ENCODE peak calls at places on chromosome 12, in nine cellular contexts. One of them, this sample, is unnamed.
A peak's percentile ranks its signal among the peaks of the same experiment; 100 is the strongest.

GRCh38 chr12:61538951-61539350 is 721.3 kb upstream of the USP15 start:
- DNase-seq in mammary epithelial cell: peak; percentile 10
- DNase-seq in HCT116: peak; percentile 26
- DNase-seq in fibroblast of lung: peak; percentile 2
- DNase-seq in PC-3: peak; percentile 60
- DNase-seq in astrocyte: no peak
- DNase-seq in SK-N-MC: no peak
- DNase-seq in neural progenitor cell: peak; percentile 23
- DNase-seq in MM.1S: peak; percentile 20
- DNase-seq in this sample: no peak

GRCh38 chr12:123269395-123269892 is 2.2 kb downstream of the CDK2AP1 start:
- DNase-seq in MM.1S: no peak
- DNase-seq in SK-N-MC: no peak
- DNase-seq in neural progenitor cell: peak; percentile 93
- DNase-seq in fibroblast of lung: peak; percentile 64
- DNase-seq in PC-3: no peak
- DNase-seq in astrocyte: peak; percentile 65
- DNase-seq in mammary epithelial cell: peak; percentile 61
- DNase-seq in HCT116: no peak
- DNase-seq in this sample: peak; percentile 89

GRCh38 chr12:124317400-124317799 is 22.5 kb downstream of the RFLNA start:
- DNase-seq in SK-N-MC: no peak
- DNase-seq in HCT116: no peak
- DNase-seq in MM.1S: no peak
- DNase-seq in astrocyte: no peak
- DNase-seq in fibroblast of lung: no peak
- DNase-seq in mammary epithelial cell: no peak
- DNase-seq in neural progenitor cell: no peak
- DNase-seq in PC-3: no peak
- DNase-seq in this sample: no peak

GRCh38 chr12:18068355-18068754 is 21.6 kb downstream of the RERGL start:
- DNase-seq in mammary epithelial cell: peak; percentile 14
- DNase-seq in SK-N-MC: no peak
- DNase-seq in PC-3: no peak
- DNase-seq in neural progenitor cell: no peak
- DNase-seq in fibroblast of lung: no peak
- DNase-seq in HCT116: no peak
- DNase-seq in MM.1S: no peak
- DNase-seq in astrocyte: no peak
- DNase-seq in this sample: no peak

GRCh38 chr12:69655616-69656336 is 43.3 kb downstream of the BEST3 start:
- DNase-seq in mammary epithelial cell: peak; percentile 76
- DNase-seq in astrocyte: peak; percentile 93
- DNase-seq in HCT116: no peak
- DNase-seq in SK-N-MC: no peak
- DNase-seq in neural progenitor cell: no peak
- DNase-seq in PC-3: peak; percentile 9
- DNase-seq in MM.1S: no peak
- DNase-seq in fibroblast of lung: peak; percentile 77
- DNase-seq in this sample: peak; percentile 90

GRCh38 chr12:85279449-85280137 is 427 bp upstream of the ALX1 start:
- DNase-seq in neural progenitor cell: peak; percentile 71
- DNase-seq in PC-3: no peak
- DNase-seq in fibroblast of lung: no peak
- DNase-seq in mammary epithelial cell: no peak
- DNase-seq in HCT116: no peak
- DNase-seq in SK-N-MC: no peak
- DNase-seq in MM.1S: no peak
- DNase-seq in astrocyte: no peak
- DNase-seq in this sample: no peak

GRCh38 chr12:52687527-52688385 is 7.5 kb upstream of the KRT1 start:
- DNase-seq in HCT116: peak; percentile 12
- DNase-seq in MM.1S: no peak
- DNase-seq in PC-3: peak; percentile 80
- DNase-seq in SK-N-MC: no peak
- DNase-seq in fibroblast of lung: no peak
- DNase-seq in neural progenitor cell: no peak
- DNase-seq in astrocyte: no peak
- DNase-seq in mammary epithelial cell: peak; percentile 78
- DNase-seq in this sample: no peak

GRCh38 chr12:105538880-105539279 is 208.4 kb downstream of the C12orf75 start:
- DNase-seq in PC-3: no peak
- DNase-seq in neural progenitor cell: no peak
- DNase-seq in fibroblast of lung: peak; percentile 54
- DNase-seq in mammary epithelial cell: no peak
- DNase-seq in astrocyte: peak; percentile 61
- DNase-seq in HCT116: no peak
- DNase-seq in SK-N-MC: no peak
- DNase-seq in MM.1S: no peak
- DNase-seq in this sample: peak; percentile 51

GRCh38 chr12:6765634-6766581 is at the start of gene PTMS:
- DNase-seq in HCT116: peak; percentile 83
- DNase-seq in SK-N-MC: peak; percentile 51
- DNase-seq in mammary epithelial cell: peak; percentile 91
- DNase-seq in PC-3: peak; percentile 78
- DNase-seq in fibroblast of lung: peak; percentile 92
- DNase-seq in MM.1S: no peak
- DNase-seq in neural progenitor cell: peak; percentile 94
- DNase-seq in astrocyte: peak; percentile 96
- DNase-seq in this sample: peak; percentile 83

GRCh38 chr12:40146800-40147797 is 41.2 kb upstream of the SLC2A13 start:
- DNase-seq in neural progenitor cell: no peak
- DNase-seq in MM.1S: no peak
- DNase-seq in PC-3: no peak
- DNase-seq in mammary epithelial cell: no peak
- DNase-seq in HCT116: no peak
- DNase-seq in SK-N-MC: no peak
- DNase-seq in fibroblast of lung: no peak
- DNase-seq in astrocyte: no peak
- DNase-seq in this sample: no peak

GRCh38 chr12:31362115-31362758 is 36.3 kb upstream of the SINHCAF start:
- DNase-seq in neural progenitor cell: peak; percentile 72
- DNase-seq in mammary epithelial cell: peak; percentile 25
- DNase-seq in HCT116: no peak
- DNase-seq in fibroblast of lung: no peak
- DNase-seq in PC-3: no peak
- DNase-seq in astrocyte: no peak
- DNase-seq in MM.1S: peak; percentile 75
- DNase-seq in SK-N-MC: no peak
- DNase-seq in this sample: no peak

GRCh38 chr12:105706321-105706972 is 376.0 kb downstream of the C12orf75 start:
- DNase-seq in SK-N-MC: no peak
- DNase-seq in neural progenitor cell: peak; percentile 39
- DNase-seq in fibroblast of lung: peak; percentile 66
- DNase-seq in HCT116: no peak
- DNase-seq in mammary epithelial cell: peak; percentile 52
- DNase-seq in MM.1S: no peak
- DNase-seq in PC-3: peak; percentile 66
- DNase-seq in astrocyte: peak; percentile 83
- DNase-seq in this sample: peak; percentile 63

GRCh38 chr12:123696209-123696608 is 15.9 kb upstream of the ATP6V0A2 start:
- DNase-seq in mammary epithelial cell: no peak
- DNase-seq in astrocyte: no peak
- DNase-seq in SK-N-MC: no peak
- DNase-seq in PC-3: peak; percentile 78
- DNase-seq in neural progenitor cell: no peak
- DNase-seq in HCT116: no peak
- DNase-seq in fibroblast of lung: no peak
- DNase-seq in MM.1S: no peak
- DNase-seq in this sample: no peak

DNA sequence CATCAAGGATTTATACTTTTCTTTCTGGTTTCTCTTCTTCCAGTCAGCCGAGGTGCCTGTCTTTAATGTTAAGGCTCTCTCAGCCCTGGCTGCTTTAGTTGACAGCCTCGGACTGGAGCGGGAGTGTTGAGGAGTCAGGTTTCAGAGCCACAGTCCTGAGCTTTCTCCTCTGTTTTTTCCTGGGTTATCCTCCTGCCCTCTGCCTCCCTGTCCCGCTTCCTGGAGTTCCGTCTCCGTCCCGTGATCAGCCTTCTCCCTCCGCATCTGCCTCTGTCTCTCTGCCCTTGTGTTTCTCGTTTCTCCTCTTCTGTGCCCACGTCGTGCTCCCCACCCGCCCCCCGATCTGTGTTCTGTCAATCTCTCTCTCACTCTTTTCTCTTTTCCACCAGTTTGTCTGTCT is 33.0 kb downstream of the IQSEC3 start:
- DNase-seq in neural progenitor cell: peak; percentile 71
- DNase-seq in astrocyte: peak; percentile 8
- DNase-seq in MM.1S: no peak
- DNase-seq in PC-3: no peak
- DNase-seq in SK-N-MC: no peak
- DNase-seq in HCT116: no peak
- DNase-seq in fibroblast of lung: peak; percentile 21
- DNase-seq in mammary epithelial cell: no peak
- DNase-seq in this sample: peak; percentile 46
- TF ChIP-seq EZH2 in neural progenitor cell: no peak
- TF ChIP-seq EZH2 in astrocyte: no peak
- TF ChIP-seq EZH2 in MM.1S: no peak
- TF ChIP-seq EZH2 in PC-3: no peak
- TF ChIP-seq EZH2 in SK-N-MC: no peak
- TF ChIP-seq EZH2 in HCT116: no peak
- TF ChIP-seq EZH2 in fibroblast of lung: no peak
- TF ChIP-seq EZH2 in mammary epithelial cell: no peak
- TF ChIP-seq EZH2 in this sample: no peak

GRCh38 chr12:96356831-96357230 is 43.4 kb downstream of the CDK17 start:
- DNase-seq in astrocyte: no peak
- DNase-seq in MM.1S: no peak
- DNase-seq in HCT116: no peak
- DNase-seq in neural progenitor cell: no peak
- DNase-seq in fibroblast of lung: no peak
- DNase-seq in mammary epithelial cell: no peak
- DNase-seq in PC-3: no peak
- DNase-seq in SK-N-MC: no peak
- DNase-seq in this sample: no peak
- H3K9me3 ChIP-seq in astrocyte: no peaks in the 10 kb centered on the region
- H3K9me3 ChIP-seq in MM.1S: no peaks in the 10 kb centered on the region
- H3K9me3 ChIP-seq in HCT116: no peaks in the 10 kb centered on the region
- H3K9me3 ChIP-seq in neural progenitor cell: no peaks in the 10 kb centered on the region
- H3K9me3 ChIP-seq in fibroblast of lung: no peaks in the 10 kb centered on the region
- H3K9me3 ChIP-seq in mammary epithelial cell: no peaks in the 10 kb centered on the region
- H3K9me3 ChIP-seq in PC-3: no peaks in the 10 kb centered on the region
- H3K9me3 ChIP-seq in SK-N-MC: no peaks in the 10 kb centered on the region
- H3K9me3 ChIP-seq in this sample: no peaks in the 10 kb centered on the region

GRCh38 chr12:15677696-15678095 is 111.5 kb downstream of the EPS8 start:
- DNase-seq in SK-N-MC: no peak
- DNase-seq in HCT116: no peak
- DNase-seq in MM.1S: no peak
- DNase-seq in PC-3: no peak
- DNase-seq in fibroblast of lung: no peak
- DNase-seq in neural progenitor cell: no peak
- DNase-seq in mammary epithelial cell: no peak
- DNase-seq in astrocyte: no peak
- DNase-seq in this sample: no peak

GRCh38 chr12:15687583-15687982 is 101.6 kb downstream of the EPS8 start:
- DNase-seq in MM.1S: no peak
- DNase-seq in neural progenitor cell: no peak
- DNase-seq in mammary epithelial cell: no peak
- DNase-seq in SK-N-MC: no peak
- DNase-seq in fibroblast of lung: no peak
- DNase-seq in PC-3: no peak
- DNase-seq in astrocyte: no peak
- DNase-seq in HCT116: no peak
- DNase-seq in this sample: peak; percentile 23

GRCh38 chr12:15679146-15679545 is 110.0 kb downstream of the EPS8 start:
- DNase-seq in fibroblast of lung: peak; percentile 53
- DNase-seq in SK-N-MC: no peak
- DNase-seq in HCT116: no peak
- DNase-seq in PC-3: no peak
- DNase-seq in astrocyte: peak; percentile 90
- DNase-seq in neural progenitor cell: no peak
- DNase-seq in mammary epithelial cell: no peak
- DNase-seq in MM.1S: no peak
- DNase-seq in this sample: peak; percentile 65

GRCh38 chr12:15684896-15685658 is 104.1 kb downstream of the EPS8 start:
- DNase-seq in MM.1S: no peak
- DNase-seq in fibroblast of lung: no peak
- DNase-seq in mammary epithelial cell: no peak
- DNase-seq in PC-3: no peak
- DNase-seq in neural progenitor cell: no peak
- DNase-seq in HCT116: no peak
- DNase-seq in SK-N-MC: peak; percentile 71
- DNase-seq in astrocyte: no peak
- DNase-seq in this sample: peak; percentile 37

DNA sequence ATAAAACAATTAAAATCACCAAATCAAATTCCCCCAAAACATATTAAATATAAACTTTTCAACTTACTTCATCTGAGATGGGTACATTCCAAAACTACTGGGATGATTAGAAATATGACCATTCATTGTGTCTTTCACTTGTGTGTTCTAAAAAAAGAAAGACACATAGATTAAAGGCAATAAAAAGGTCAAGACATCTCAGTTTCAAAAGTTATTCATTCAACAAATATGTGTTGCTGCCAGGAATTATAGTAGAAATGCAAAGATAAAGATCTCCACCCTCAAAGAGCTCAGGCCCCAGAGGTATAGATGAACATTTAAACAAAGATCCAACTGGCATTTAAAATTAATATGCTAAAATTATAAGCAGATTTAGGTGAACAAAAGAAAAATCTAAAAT is 106.4 kb downstream of the EPS8 start:
- DNase-seq in fibroblast of lung: no peak
- DNase-seq in SK-N-MC: no peak
- DNase-seq in MM.1S: no peak
- DNase-seq in neural progenitor cell: no peak
- DNase-seq in astrocyte: no peak
- DNase-seq in HCT116: no peak
- DNase-seq in PC-3: peak; percentile 70
- DNase-seq in mammary epithelial cell: peak; percentile 42
- DNase-seq in this sample: peak; percentile 51
- H3K27ac ChIP-seq in fibroblast of lung: no peak overlapping the region
- H3K27ac ChIP-seq in SK-N-MC: peak overlapping the region; percentile 95
- H3K27ac ChIP-seq in MM.1S: no peak overlapping the region
- H3K27ac ChIP-seq in neural progenitor cell: no peak overlapping the region
- H3K27ac ChIP-seq in astrocyte: no peak overlapping the region
- H3K27ac ChIP-seq in HCT116: peak overlapping the region; percentile 55
- H3K27ac ChIP-seq in PC-3: peak overlapping the region; percentile 66
- H3K27ac ChIP-seq in mammary epithelial cell: no peak overlapping the region
- H3K27ac ChIP-seq in this sample: no peak overlapping the region

DNA sequence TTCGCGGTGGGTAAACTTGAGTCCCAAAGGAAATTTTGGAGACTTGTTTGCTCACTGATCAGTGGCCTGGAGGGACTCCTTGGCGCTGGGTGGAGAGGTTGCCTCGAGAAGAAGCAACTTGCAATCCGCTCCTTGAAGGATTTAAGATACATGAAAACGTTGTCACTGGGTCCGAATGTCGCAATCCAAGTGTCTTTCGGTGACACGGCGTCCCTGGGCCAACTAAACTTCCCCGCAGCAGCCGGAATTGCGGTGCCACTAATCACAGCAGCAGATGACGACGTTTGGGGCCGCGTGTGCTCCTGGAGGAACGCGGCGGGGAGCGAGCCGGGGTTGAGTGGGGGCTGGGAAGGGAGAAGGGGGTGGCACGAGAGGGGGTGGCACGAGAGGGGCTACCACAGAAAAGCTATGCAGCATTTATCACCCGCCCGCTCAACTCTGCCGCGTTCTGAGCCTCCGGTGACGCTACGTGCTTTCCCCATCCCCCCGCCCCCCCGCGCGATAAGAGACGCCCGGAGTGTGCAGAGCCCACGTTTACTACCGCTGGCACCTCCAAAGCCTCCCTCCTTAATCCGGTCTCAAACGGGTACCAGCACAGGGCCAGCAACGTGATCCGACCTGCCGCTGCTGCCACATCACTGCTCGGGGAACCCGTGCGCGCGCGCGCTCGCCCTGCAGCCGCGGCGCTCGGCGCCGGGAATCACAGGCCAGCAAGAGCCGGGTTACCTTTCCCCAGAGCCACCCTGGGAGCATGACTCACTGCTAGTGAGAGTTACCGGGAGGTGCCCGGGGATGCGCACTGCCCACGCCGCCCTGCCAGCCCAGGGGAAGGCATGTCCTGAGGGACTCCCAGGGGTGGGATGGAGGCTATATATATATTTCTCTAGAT is 858 bp upstream of the BHLHE41 start:
- DNase-seq in SK-N-MC: no peak
- DNase-seq in PC-3: peak; percentile 98
- DNase-seq in neural progenitor cell: peak; percentile 82
- DNase-seq in astrocyte: peak; percentile 77
- DNase-seq in mammary epithelial cell: peak; percentile 98
- DNase-seq in fibroblast of lung: peak; percentile 60
- DNase-seq in MM.1S: peak; percentile 79
- DNase-seq in HCT116: peak; percentile 69
- DNase-seq in this sample: peak; percentile 91
- TF ChIP-seq EZH2 in SK-N-MC: no peak
- TF ChIP-seq EZH2 in PC-3: no peak
- TF ChIP-seq EZH2 in neural progenitor cell: peak; percentile 37
- TF ChIP-seq EZH2 in astrocyte: no peak
- TF ChIP-seq EZH2 in mammary epithelial cell: no peak
- TF ChIP-seq EZH2 in fibroblast of lung: no peak
- TF ChIP-seq EZH2 in MM.1S: no peak
- TF ChIP-seq EZH2 in HCT116: no peak
- TF ChIP-seq EZH2 in this sample: no peak

This sample was measured in GM23248.